ENCODE peak calls at places on chromosome 16, in five cellular contexts. A is heart left ventricle, U is mucosa of descending colon, S is brain microvascular endothelial cell, M is lower lobe of right lung. O is an unnamed sample.
A peak's percentile ranks its signal among the peaks of the same experiment; 100 is the strongest.

GRCh38 chr16:55418586-55418985 is 60.4 kb upstream of the MMP2 start:
- DNase-seq in A (no peak), U (no peak), S (peak; percentile 18), M (no peak), O (peak; percentile 3)

GRCh38 chr16:15946257-15947044 is 3.0 kb upstream of the ABCC1 start:
- DNase-seq in A (no peak), U (no peak), S (peak; percentile 53), M (no peak), O (peak; percentile 76)

GRCh38 chr16:22171953-22172352 is 9.6 kb downstream of the SDR42E2 start:
- DNase-seq in A (peak; percentile 36), U (no peak), S (no peak), M (no peak), O (no peak)

GRCh38 chr16:88527186-88527936 is 42.8 kb upstream of the ZC3H18 start:
- DNase-seq in A (peak; percentile 82), U (peak; percentile 84), S (peak; percentile 29), M (peak; percentile 71), O (peak; percentile 67)

GRCh38 chr16:47833771-47834170 is 322.0 kb downstream of the ABCC12 start:
- DNase-seq in A (no peak), U (no peak), S (no peak), M (no peak), O (no peak)

GRCh38 chr16:68404736-68405345 is 43.5 kb downstream of the SMPD3 start:
- DNase-seq in A (no peak), U (peak; percentile 8), S (no peak), M (no peak), O (no peak)

GRCh38 chr16:87541882-87542234 is 49.0 kb upstream of the ZCCHC14 start:
- DNase-seq in A (no peak), U (no peak), S (peak; percentile 22), M (no peak), O (peak; percentile 40)

GRCh38 chr16:1723450-1724147 is 17.6 kb downstream of the MAPK8IP3 start:
- DNase-seq in A (no peak), U (no peak), S (peak; percentile 49), M (no peak), O (peak; percentile 60)

GRCh38 chr16:48963901-48964615 is 317.6 kb downstream of the CBLN1 start:
- DNase-seq in A (no peak), U (no peak), S (no peak), M (no peak), O (peak; percentile 32)

GRCh38 chr16:83925957-83926725 is 26.9 kb upstream of the OSGIN1 start:
- DNase-seq in A (peak; percentile 54), U (no peak), S (no peak), M (no peak), O (no peak)

GRCh38 chr16:52529226-52529625 is 17.7 kb downstream of the TOX3 start:
- DNase-seq in A (no peak), U (no peak), S (no peak), M (no peak), O (no peak)

GRCh38 chr16:21574372-21574771 is 25.0 kb upstream of the METTL9 start:
- DNase-seq in A (no peak), U (no peak), S (no peak), M (no peak), O (no peak)

GRCh38 chr16:11218324-11218962 is 37.6 kb downstream of the SOCS1 start:
- DNase-seq in A (no peak), U (no peak), S (no peak), M (no peak), O (no peak)

GRCh38 chr16:6888536-6888935 is 444.1 kb upstream of the RBFOX1 start:
- DNase-seq in A (no peak), U (no peak), S (no peak), M (no peak), O (no peak)

GRCh38 chr16:20866161-20866772 is 33.9 kb downstream of the DCUN1D3 start:
- DNase-seq in A (peak; percentile 68), U (no peak), S (peak; percentile 79), M (no peak), O (peak; percentile 90)

GRCh38 chr16:78748471-78748929 is 649.0 kb downstream of the WWOX start:
- DNase-seq in A (no peak), U (no peak), S (no peak), M (no peak), O (no peak)

GRCh38 chr16:3509470-3509928 is 8.7 kb downstream of the CLUAP1 start:
- DNase-seq in A (no peak), U (peak; percentile 62), S (no peak), M (no peak), O (no peak)

GRCh38 chr16:58501242-58502131 is 1.5 kb downstream of the NDRG4 start:
- DNase-seq in A (no peak), U (no peak), S (no peak), M (peak; percentile 53), O (no peak)

GRCh38 chr16:87963400-87963799 is 12.2 kb downstream of the BANP start:
- DNase-seq in A (no peak), U (no peak), S (peak; percentile 89), M (no peak), O (peak; percentile 93)

GRCh38 chr16:56995136-56995805 is 5.9 kb downstream of the NLRC5 start:
- DNase-seq in A (peak; percentile 4), U (no peak), S (no peak), M (no peak), O (no peak)

GRCh38 chr16:79639576-79640311 is 39.2 kb upstream of the MAF start:
- DNase-seq in A (no peak), U (no peak), S (no peak), M (no peak), O (no peak)

GRCh38 chr16:3579776-3580175 is 2.6 kb upstream of the NLRC3 start:
- DNase-seq in A (peak; percentile 19), U (no peak), S (no peak), M (no peak), O (no peak)

GRCh38 chr16:17416461-17417221 is 54.1 kb downstream of the XYLT1 start:
- DNase-seq in A (no peak), U (no peak), S (no peak), M (peak; percentile 63), O (peak; percentile 19)

GRCh38 chr16:49348408-49349176 is 25.0 kb upstream of the C16orf78 start:
- DNase-seq in A (no peak), U (no peak), S (no peak), M (no peak), O (no peak)

GRCh38 chr16:2663553-2664521 is 18.5 kb upstream of the KCTD5 start:
- DNase-seq in A (no peak), U (no peak), S (no peak), M (no peak), O (peak; percentile 46)

GRCh38 chr16:89476811-89477261 is 13.5 kb downstream of the ANKRD11 start:
- DNase-seq in A (no peak), U (no peak), S (no peak), M (no peak), O (no peak)

GRCh38 chr16:6728381-6728780 is 604.3 kb upstream of the RBFOX1 start:
- DNase-seq in A (no peak), U (no peak), S (no peak), M (no peak), O (no peak)

GRCh38 chr16:14301150-14302030 is 230.3 kb downstream of the MRTFB start:
- DNase-seq in A (peak; percentile 32), U (peak; percentile 44), S (no peak), M (no peak), O (no peak)

GRCh38 chr16:46844771-46845170 is 13.8 kb upstream of the C16orf87 start:
- DNase-seq in A (no peak), U (no peak), S (peak; percentile 41), M (no peak), O (no peak)

GRCh38 chr16:11094075-11094593 is 149.8 kb downstream of the CLEC16A start:
- DNase-seq in A (no peak), U (no peak), S (no peak), M (no peak), O (peak; percentile 62)

GRCh38 chr16:87369117-87369775 is 14.3 kb downstream of the FBXO31 start:
- DNase-seq in A (peak; percentile 25), U (no peak), S (no peak), M (no peak), O (no peak)

GRCh38 chr16:85513649-85514048 is 99.5 kb upstream of the GSE1 start:
- DNase-seq in A (no peak), U (no peak), S (no peak), M (no peak), O (no peak)

GRCh38 chr16:85514295-85514600 is 98.9 kb upstream of the GSE1 start:
- DNase-seq in A (peak; percentile 84), U (no peak), S (no peak), M (peak; percentile 80), O (no peak)

GRCh38 chr16:85514601-85515318 is 98.4 kb upstream of the GSE1 start:
- DNase-seq in A (no peak), U (no peak), S (peak; percentile 73), M (peak; percentile 72), O (peak; percentile 93)

GRCh38 chr16:85515830-85516397 is 97.2 kb upstream of the GSE1 start:
- DNase-seq in A (no peak), U (no peak), S (no peak), M (peak; percentile 79), O (no peak)

GRCh38 chr16:85515319-85515745 is 97.8 kb upstream of the GSE1 start:
- DNase-seq in A (no peak), U (no peak), S (no peak), M (no peak), O (no peak)
- TF ChIP-seq CTCF in A (no peak), U (no peak), S (no peak), M (no peak), O (no peak)

GRCh38 chr16:81165411-81166097 is 69.4 kb upstream of the GCSH start:
- DNase-seq in A (no peak), U (no peak), S (no peak), M (no peak), O (no peak)

GRCh38 chr16:81164958-81165357 is 68.8 kb upstream of the GCSH start:
- DNase-seq in A (no peak), U (no peak), S (no peak), M (no peak), O (no peak)

GRCh38 chr16:81167851-81168250 is 70.6 kb upstream of the BCO1 start:
- DNase-seq in A (peak; percentile 69), U (no peak), S (no peak), M (no peak), O (no peak)

GRCh38 chr16:81168406-81168805 is 70.1 kb upstream of the BCO1 start:
- DNase-seq in A (no peak), U (no peak), S (no peak), M (no peak), O (no peak)

GRCh38 chr16:81166417-81167300 is 70.5 kb upstream of the GCSH start:
- DNase-seq in A (no peak), U (no peak), S (no peak), M (no peak), O (no peak)
- H3K4me3 ChIP-seq in A (no peak overlapping the region), U (no peak overlapping the region), S (no peak overlapping the region), M (no peak overlapping the region), O (no peak overlapping the region)

DNA sequence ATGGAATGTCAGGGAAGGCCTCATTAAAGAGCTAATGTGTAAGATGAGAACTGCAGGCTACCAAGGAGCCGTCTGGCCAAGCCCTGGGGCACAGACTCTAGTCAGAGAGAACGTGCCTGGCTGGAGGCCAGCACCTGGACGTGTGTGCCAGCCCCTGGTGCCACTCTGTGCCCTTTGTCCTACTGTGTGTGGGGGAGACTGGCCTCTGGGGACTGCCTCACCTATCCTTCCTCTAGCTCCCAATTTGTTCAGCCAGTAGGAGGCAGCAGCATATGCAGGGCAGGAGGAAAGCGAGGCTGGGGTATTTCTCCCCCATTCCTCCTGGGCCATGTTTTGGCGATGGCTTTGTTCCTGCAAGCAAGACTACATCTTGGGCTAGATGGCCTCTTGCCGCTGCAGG is 37.1 kb downstream of the KNOP1 start:
- DNase-seq in A (no peak), U (no peak), S (no peak), M (no peak), O (no peak)
- TF ChIP-seq CTCF in A (no peak), U (no peak), S (peak; percentile 25), M (no peak), O (peak; percentile 26)

GRCh38 chr16:19212059-19212458 is 44.0 kb downstream of the SYT17 start:
- DNase-seq in A (no peak), U (no peak), S (no peak), M (no peak), O (no peak)
- H3K4me3 ChIP-seq in A (no peak overlapping the region), U (no peak overlapping the region), S (no peak overlapping the region), M (no peak overlapping the region), O (no peak overlapping the region)

O was measured in cardiac fibroblast.